ENCODE peak calls at places on chromosomes 16 and 17, in eight cellular contexts. One of them, this sample, is unnamed.

GRCh38 chr17:226773-227580 is 45.5 kb upstream of the DOC2B start:
- DNase-seq in substantia nigra: no peak
- DNase-seq in heart right ventricle: no peak
- DNase-seq in astrocyte of the spinal cord: no peak
- DNase-seq in foreskin fibroblast: no peak
- DNase-seq in Right ventricle myocardium inferior: no peak
- DNase-seq in frontal cortex: peak
- DNase-seq in HFFc6: no peak
- DNase-seq in this sample: peak

GRCh38 chr16:66935319-66936011 is at the start of gene CES2:
- DNase-seq in frontal cortex: peak
- DNase-seq in foreskin fibroblast: peak
- DNase-seq in Right ventricle myocardium inferior: peak
- DNase-seq in HFFc6: peak
- DNase-seq in astrocyte of the spinal cord: peak
- DNase-seq in heart right ventricle: peak
- DNase-seq in substantia nigra: no peak
- DNase-seq in this sample: no peak

GRCh38 chr17:28599311-28600184 is 723 bp upstream of the SPAG5 start:
- DNase-seq in foreskin fibroblast: peak
- DNase-seq in substantia nigra: no peak
- DNase-seq in HFFc6: peak
- DNase-seq in frontal cortex: peak
- DNase-seq in astrocyte of the spinal cord: peak
- DNase-seq in heart right ventricle: peak
- DNase-seq in Right ventricle myocardium inferior: peak
- DNase-seq in this sample: peak

GRCh38 chr16:49502136-49502881 is 128.7 kb downstream of the C16orf78 start:
- DNase-seq in frontal cortex: no peak
- DNase-seq in foreskin fibroblast: no peak
- DNase-seq in Right ventricle myocardium inferior: no peak
- DNase-seq in substantia nigra: no peak
- DNase-seq in heart right ventricle: no peak
- DNase-seq in astrocyte of the spinal cord: no peak
- DNase-seq in HFFc6: no peak
- DNase-seq in this sample: no peak

GRCh38 chr17:48915459-48916282 is 7.5 kb downstream of the UBE2Z start:
- DNase-seq in HFFc6: peak
- DNase-seq in substantia nigra: no peak
- DNase-seq in heart right ventricle: no peak
- DNase-seq in astrocyte of the spinal cord: peak
- DNase-seq in Right ventricle myocardium inferior: no peak
- DNase-seq in frontal cortex: no peak
- DNase-seq in foreskin fibroblast: peak
- DNase-seq in this sample: no peak

GRCh38 chr17:49680314-49680713 is 2.4 kb upstream of the SPOP start:
- DNase-seq in substantia nigra: no peak
- DNase-seq in foreskin fibroblast: no peak
- DNase-seq in heart right ventricle: no peak
- DNase-seq in frontal cortex: no peak
- DNase-seq in Right ventricle myocardium inferior: no peak
- DNase-seq in HFFc6: no peak
- DNase-seq in astrocyte of the spinal cord: no peak
- DNase-seq in this sample: no peak

GRCh38 chr17:444879-445454 is 92.4 kb upstream of the RPH3AL start:
- DNase-seq in frontal cortex: no peak
- DNase-seq in astrocyte of the spinal cord: no peak
- DNase-seq in foreskin fibroblast: no peak
- DNase-seq in Right ventricle myocardium inferior: no peak
- DNase-seq in heart right ventricle: no peak
- DNase-seq in HFFc6: no peak
- DNase-seq in substantia nigra: no peak
- DNase-seq in this sample: no peak

GRCh38 chr17:67477687-67478086 is 100.6 kb downstream of the PITPNC1 start:
- DNase-seq in astrocyte of the spinal cord: peak
- DNase-seq in Right ventricle myocardium inferior: no peak
- DNase-seq in foreskin fibroblast: peak
- DNase-seq in substantia nigra: no peak
- DNase-seq in HFFc6: peak
- DNase-seq in frontal cortex: no peak
- DNase-seq in heart right ventricle: no peak
- DNase-seq in this sample: no peak

GRCh38 chr17:75566456-75567233 is 21.0 kb upstream of the MYO15B start:
- DNase-seq in astrocyte of the spinal cord: no peak
- DNase-seq in HFFc6: no peak
- DNase-seq in frontal cortex: no peak
- DNase-seq in substantia nigra: no peak
- DNase-seq in heart right ventricle: no peak
- DNase-seq in foreskin fibroblast: no peak
- DNase-seq in Right ventricle myocardium inferior: no peak
- DNase-seq in this sample: no peak

GRCh38 chr17:5203908-5204294 is 12.2 kb upstream of the ZNF594 start:
- DNase-seq in HFFc6: peak
- DNase-seq in astrocyte of the spinal cord: peak
- DNase-seq in substantia nigra: no peak
- DNase-seq in heart right ventricle: no peak
- DNase-seq in frontal cortex: no peak
- DNase-seq in foreskin fibroblast: peak
- DNase-seq in Right ventricle myocardium inferior: no peak
- DNase-seq in this sample: no peak

GRCh38 chr16:10990378-10990777 is 46.0 kb downstream of the CLEC16A start:
- DNase-seq in Right ventricle myocardium inferior: no peak
- DNase-seq in HFFc6: no peak
- DNase-seq in astrocyte of the spinal cord: no peak
- DNase-seq in substantia nigra: no peak
- DNase-seq in foreskin fibroblast: no peak
- DNase-seq in frontal cortex: no peak
- DNase-seq in heart right ventricle: no peak
- DNase-seq in this sample: no peak

GRCh38 chr16:85536073-85536410 is 77.1 kb upstream of the GSE1 start:
- DNase-seq in HFFc6: no peak
- DNase-seq in astrocyte of the spinal cord: no peak
- DNase-seq in foreskin fibroblast: no peak
- DNase-seq in Right ventricle myocardium inferior: no peak
- DNase-seq in heart right ventricle: no peak
- DNase-seq in frontal cortex: no peak
- DNase-seq in substantia nigra: peak
- DNase-seq in this sample: no peak

GRCh38 chr17:21680366-21680765 is 12.0 kb upstream of the KCNJ18 start:
- DNase-seq in astrocyte of the spinal cord: no peak
- DNase-seq in substantia nigra: no peak
- DNase-seq in HFFc6: no peak
- DNase-seq in frontal cortex: no peak
- DNase-seq in heart right ventricle: no peak
- DNase-seq in foreskin fibroblast: no peak
- DNase-seq in Right ventricle myocardium inferior: no peak
- DNase-seq in this sample: no peak

GRCh38 chr17:6276711-6277110 is 158.2 kb downstream of the AIPL1 start:
- DNase-seq in heart right ventricle: no peak
- DNase-seq in astrocyte of the spinal cord: no peak
- DNase-seq in Right ventricle myocardium inferior: no peak
- DNase-seq in foreskin fibroblast: no peak
- DNase-seq in frontal cortex: no peak
- DNase-seq in HFFc6: no peak
- DNase-seq in substantia nigra: no peak
- DNase-seq in this sample: no peak

GRCh38 chr17:79778504-79779087 is 648 bp downstream of the CBX2 start:
- DNase-seq in foreskin fibroblast: no peak
- DNase-seq in astrocyte of the spinal cord: no peak
- DNase-seq in Right ventricle myocardium inferior: no peak
- DNase-seq in substantia nigra: no peak
- DNase-seq in HFFc6: no peak
- DNase-seq in heart right ventricle: peak
- DNase-seq in frontal cortex: no peak
- DNase-seq in this sample: no peak

GRCh38 chr17:40307001-40307690 is 1.8 kb upstream of the RARA start:
- DNase-seq in foreskin fibroblast: peak
- DNase-seq in frontal cortex: peak
- DNase-seq in HFFc6: peak
- DNase-seq in substantia nigra: no peak
- DNase-seq in astrocyte of the spinal cord: peak
- DNase-seq in Right ventricle myocardium inferior: no peak
- DNase-seq in heart right ventricle: no peak
- DNase-seq in this sample: no peak

GRCh38 chr16:68283840-68284595 is 19.7 kb downstream of the SLC7A6 start:
- DNase-seq in HFFc6: no peak
- DNase-seq in Right ventricle myocardium inferior: no peak
- DNase-seq in substantia nigra: no peak
- DNase-seq in frontal cortex: no peak
- DNase-seq in astrocyte of the spinal cord: no peak
- DNase-seq in foreskin fibroblast: peak
- DNase-seq in heart right ventricle: no peak
- DNase-seq in this sample: no peak

This sample was measured in globus pallidus.